ENCODE peak calls at places on chromosomes 13 and 19, in ten cellular contexts. P is IMR-90; M is transverse colon; N is aorta; C is heart left ventricle; B is tibial nerve; Q is mesendoderm; I is CD8-positive, alpha-beta T cell; S is left ventricle myocardium inferior; E is uterus. V is an unnamed sample.

GRCh38 chr13:71618154-71618553 is 248.8 kb downstream of the DACH1 start:
- DNase-seq in P (peak; percentile 53), M (no peak), N (no peak), C (no peak), B (no peak), Q (no peak), I (no peak), S (no peak), E (no peak), V (no peak)

GRCh38 chr13:46899801-46900200 is 2.9 kb upstream of the HTR2A start:
- DNase-seq in P (no peak), M (no peak), N (no peak), C (no peak), B (no peak), Q (no peak), I (no peak), S (no peak), E (no peak), V (no peak)

GRCh38 chr13:67100723-67101122 is 129.4 kb downstream of the PCDH9 start:
- DNase-seq in P (no peak), M (no peak), N (no peak), C (no peak), B (no peak), Q (peak; percentile 71), I (no peak), S (no peak), E (no peak), V (no peak)

GRCh38 chr13:63541336-63541735 is 2125.7 kb upstream of the PCDH20 start:
- DNase-seq in P (no peak), M (no peak), N (no peak), C (no peak), B (no peak), Q (peak; percentile 3), I (no peak), S (no peak), E (no peak), V (no peak)

GRCh38 chr13:33509642-33510229 is 224.2 kb upstream of the STARD13 start:
- DNase-seq in P (no peak), M (no peak), N (peak; percentile 50), C (peak; percentile 61), B (no peak), Q (peak; percentile 22), I (no peak), S (peak; percentile 29), E (peak; percentile 35), V (no peak)

GRCh38 chr13:35747594-35747993 is 271.1 kb upstream of the MAB21L1 start:
- DNase-seq in P (no peak), M (no peak), N (no peak), C (no peak), B (no peak), Q (no peak), I (no peak), S (no peak), E (no peak), V (no peak)

GRCh38 chr13:101751488-101751887 is 299.0 kb downstream of the ITGBL1 start:
- DNase-seq in P (peak; percentile 77), M (no peak), N (no peak), C (no peak), B (no peak), Q (peak; percentile 78), I (no peak), S (no peak), E (no peak), V (peak; percentile 66)

GRCh38 chr13:87669379-87669978 is 1.7 kb upstream of the SLITRK5 start:
- DNase-seq in P (peak; percentile 10), M (no peak), N (no peak), C (no peak), B (no peak), Q (peak; percentile 51), I (no peak), S (no peak), E (no peak), V (no peak)

GRCh38 chr19:51219307-51219706 is 5.6 kb upstream of the CD33 start:
- DNase-seq in P (no peak), M (no peak), N (no peak), C (no peak), B (no peak), Q (no peak), I (no peak), S (no peak), E (no peak), V (no peak)

DNA sequence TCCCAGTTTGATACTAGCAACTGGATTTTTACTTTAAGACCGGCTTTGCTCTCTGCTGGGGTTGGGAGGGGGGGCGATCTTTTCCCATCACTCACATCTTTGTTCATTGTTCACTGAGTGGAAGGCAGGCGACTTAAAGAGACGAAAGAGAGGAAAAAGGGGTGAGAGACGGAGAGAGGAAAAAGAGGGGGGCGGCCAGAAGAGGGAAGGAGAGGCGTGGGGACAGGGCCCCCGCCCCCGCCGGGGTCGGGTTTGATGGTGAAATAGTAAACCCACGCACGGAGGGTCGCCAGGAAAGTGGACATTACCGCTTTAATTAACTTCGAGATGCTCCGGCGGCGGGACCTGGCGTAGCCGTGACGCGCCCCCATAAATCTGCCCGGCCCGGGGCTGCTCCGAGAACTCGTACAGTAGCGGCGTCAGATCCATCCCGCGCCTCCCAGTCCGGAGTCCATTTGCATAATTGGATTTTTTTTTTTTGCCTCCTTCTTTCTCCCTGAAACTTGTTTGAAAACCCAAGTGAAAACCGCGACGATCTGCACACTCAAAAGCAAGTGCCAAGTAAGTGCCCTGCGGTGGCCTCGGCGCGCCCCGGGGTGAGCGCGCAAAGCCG is 144.0 kb upstream of the ZNF536 start:
- DNase-seq in P (no peak), M (peak; percentile 13), N (no peak), C (no peak), B (no peak), Q (peak; percentile 25), I (no peak), S (no peak), E (no peak), V (no peak)
- H3K27ac ChIP-seq in P (no peak overlapping the region), M (peak overlapping the region; percentile 48), N (no peak overlapping the region), C (peak overlapping the region; percentile 39), B (peak overlapping the region; percentile 89), Q (no peak overlapping the region), I (no peak overlapping the region), S (peak overlapping the region; percentile 55), E (no peak overlapping the region), V (no peak overlapping the region)

DNA sequence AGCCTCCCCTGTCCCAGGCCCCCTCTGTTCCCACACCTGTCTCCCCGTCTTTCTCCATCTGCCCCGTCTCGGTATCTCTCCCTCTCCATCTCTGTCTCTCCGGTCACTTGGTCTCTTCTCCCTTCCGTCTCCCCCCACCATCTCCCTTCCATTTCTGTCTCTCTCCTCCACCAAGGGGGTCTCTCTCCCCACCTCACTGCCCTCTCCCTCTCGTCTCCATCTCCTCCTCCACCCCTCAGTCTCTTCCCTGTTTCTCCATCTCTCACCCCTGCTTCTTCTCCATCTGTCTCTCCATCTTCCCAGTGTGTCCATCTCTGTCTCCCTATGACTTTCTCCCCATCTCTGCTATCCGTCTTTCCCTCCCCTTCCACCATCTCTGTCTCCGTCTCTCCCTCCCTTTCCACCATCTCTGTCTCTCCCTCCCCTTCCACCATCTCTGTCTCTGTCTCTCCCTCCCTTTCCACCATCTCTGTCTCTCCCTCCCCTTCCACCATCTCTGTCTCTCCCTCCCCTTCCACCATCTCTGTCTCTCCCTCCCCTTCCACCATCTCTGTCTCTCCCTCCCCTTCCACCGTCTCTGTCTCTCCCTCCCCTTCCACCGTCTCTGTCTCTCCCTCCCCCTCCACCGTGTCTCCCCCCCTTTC is 13.9 kb downstream of the ERFL start:
- DNase-seq in P (no peak), M (no peak), N (no peak), C (no peak), B (no peak), Q (no peak), I (no peak), S (no peak), E (no peak), V (no peak)
- H3K4me1 ChIP-seq in P (peaks cover 2% of the 10 kb centered on the region), M (peaks cover 13% of the 10 kb centered on the region), N (no peaks in the 10 kb centered on the region), C (no peaks in the 10 kb centered on the region), B (peaks cover 18% of the 10 kb centered on the region), Q (no peaks in the 10 kb centered on the region), I (peaks cover 74% of the 10 kb centered on the region), S (peaks cover 7% of the 10 kb centered on the region), E (no peaks in the 10 kb centered on the region), V (peaks cover 7% of the 10 kb centered on the region)

DNA sequence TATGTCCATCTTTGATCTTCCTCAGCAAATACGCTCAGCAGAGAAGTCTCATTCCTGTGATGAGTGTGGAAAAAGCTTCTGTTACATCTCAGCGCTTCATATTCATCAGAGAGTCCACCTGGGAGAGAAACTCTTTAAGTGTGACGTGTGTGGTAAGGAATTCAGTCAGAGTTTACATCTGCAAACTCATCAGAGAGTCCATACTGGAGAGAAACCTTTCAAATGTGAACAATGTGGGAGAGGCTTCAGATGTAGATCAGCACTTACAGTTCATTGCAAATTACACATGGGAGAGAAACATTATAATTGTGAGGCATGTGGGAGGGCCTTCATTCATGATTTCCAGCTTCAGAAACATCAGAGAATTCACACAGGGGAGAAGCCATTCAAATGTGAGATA is 5.7 kb upstream of the ZNF284 start:
- DNase-seq in P (no peak), M (no peak), N (no peak), C (no peak), B (no peak), Q (no peak), I (no peak), S (no peak), E (no peak), V (no peak)
- H3K4me3 ChIP-seq in P (no peak overlapping the region), M (no peak overlapping the region), N (no peak overlapping the region), C (no peak overlapping the region), B (no peak overlapping the region), Q (peak overlapping the region; percentile 34), I (no peak overlapping the region), S (no peak overlapping the region), E (no peak overlapping the region), V (no peak overlapping the region)

GRCh38 chr13:110164706-110165105 is 142.3 kb downstream of the COL4A1 start:
- DNase-seq in P (no peak), M (no peak), N (no peak), C (no peak), B (no peak), Q (no peak), I (no peak), S (no peak), E (no peak), V (no peak)

GRCh38 chr13:110163020-110163658 is 143.8 kb downstream of the COL4A1 start:
- DNase-seq in P (no peak), M (no peak), N (no peak), C (no peak), B (no peak), Q (no peak), I (no peak), S (no peak), E (no peak), V (no peak)

GRCh38 chr13:110170020-110170790 is 136.8 kb downstream of the COL4A1 start:
- DNase-seq in P (no peak), M (no peak), N (no peak), C (no peak), B (no peak), Q (no peak), I (no peak), S (no peak), E (no peak), V (no peak)

GRCh38 chr13:110168999-110169933 is 137.7 kb downstream of the COL4A1 start:
- DNase-seq in P (no peak), M (no peak), N (no peak), C (no peak), B (no peak), Q (no peak), I (no peak), S (no peak), E (no peak), V (no peak)

DNA sequence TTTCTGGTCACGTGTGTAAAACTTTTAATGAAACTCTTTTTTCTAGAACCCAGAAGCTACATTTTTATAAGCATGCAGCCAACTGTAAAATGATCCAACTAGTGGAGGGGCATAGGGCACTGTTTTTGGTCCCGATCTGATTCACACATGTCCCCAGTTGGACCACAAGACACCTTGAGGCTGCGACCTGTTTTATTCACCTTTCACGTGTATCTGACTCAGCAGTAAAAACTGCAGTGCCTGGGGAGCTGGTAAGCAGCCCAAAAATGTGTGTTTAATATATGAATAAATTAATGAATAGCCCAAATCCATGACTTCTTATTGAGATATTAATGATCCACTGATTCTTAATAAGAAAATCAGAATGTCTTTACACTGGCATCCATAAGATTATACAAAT is 140.4 kb downstream of the COL4A1 start:
- DNase-seq in P (peak; percentile 24), M (no peak), N (no peak), C (no peak), B (no peak), Q (no peak), I (no peak), S (no peak), E (no peak), V (no peak)
- H3K27ac ChIP-seq in P (no peak overlapping the region), M (no peak overlapping the region), N (no peak overlapping the region), C (no peak overlapping the region), B (no peak overlapping the region), Q (no peak overlapping the region), I (no peak overlapping the region), S (no peak overlapping the region), E (no peak overlapping the region), V (no peak overlapping the region)